ENCODE peak calls at places on chromosomes 6 and 20, in eight cellular contexts. D is T-helper 9 cell; T is fibroblast of the aortic adventitia; H is activated naive CD8-positive, alpha-beta T cell treated with anti-CD3 and anti-CD28 coated beads, Interleukin-2, amount 50 U/mL, for 24 hours; N is A673; O is AG04450; X is Panc1; Q is activated CD4-positive, alpha-beta T cell treated with anti-CD3 and anti-CD28 coated beads, Interleukin-2, amount 10 ng/mL, durations not matched to agents 7 days and 5 days. S is an unnamed sample.

GRCh38 chr6:144349690-144350132 is 64.6 kb downstream of the UTRN start:
- DNase-seq in N (no peak), O (no peak), Q (no peak), T (peak), H (no peak), D (no peak), X (peak), S (peak)

GRCh38 chr6:21898107-21898796 is 304.7 kb downstream of the SOX4 start:
- DNase-seq in D (no peak), X (no peak), T (no peak), H (no peak), N (no peak), Q (no peak), O (peak), S (no peak)

GRCh38 chr6:137701942-137702341 is 165.1 kb upstream of the TNFAIP3 start:
- DNase-seq in O (no peak), X (no peak), D (no peak), T (no peak), H (no peak), N (no peak), Q (no peak), S (no peak)

GRCh38 chr20:6489361-6490154 is 277.9 kb upstream of the BMP2 start:
- DNase-seq in H (no peak), X (no peak), N (no peak), Q (no peak), T (no peak), D (no peak), O (no peak), S (no peak)

GRCh38 chr6:88985901-88986300 is 22.5 kb upstream of the RNGTT start:
- DNase-seq in H (no peak), Q (no peak), N (no peak), T (no peak), O (no peak), D (no peak), X (no peak), S (no peak)

GRCh38 chr20:50821257-50821921 is 26.5 kb downstream of the BCAS4 start:
- DNase-seq in N (no peak), O (no peak), H (no peak), T (no peak), X (no peak), D (no peak), Q (no peak), S (no peak)

GRCh38 chr6:2804516-2804915 is 37.1 kb downstream of the SERPINB1 start:
- DNase-seq in X (no peak), D (no peak), Q (no peak), N (no peak), T (no peak), O (no peak), H (no peak), S (no peak)

GRCh38 chr20:35288325-35289060 is 3.7 kb downstream of the FAM83C start:
- DNase-seq in T (no peak), Q (no peak), X (no peak), N (no peak), H (no peak), D (no peak), O (no peak), S (no peak)

GRCh38 chr20:63350196-63350595 is 11.0 kb downstream of the CHRNA4 start:
- DNase-seq in Q (no peak), X (no peak), N (no peak), T (no peak), D (no peak), H (no peak), O (no peak), S (no peak)

GRCh38 chr6:85049282-85049681 is 284.9 kb upstream of the TBX18 start:
- DNase-seq in N (no peak), T (peak), D (no peak), Q (no peak), X (no peak), O (no peak), H (no peak), S (no peak)

GRCh38 chr6:44291841-44292240 is 21.3 kb downstream of the AARS2 start:
- DNase-seq in X (no peak), Q (no peak), O (no peak), T (no peak), H (no peak), N (no peak), D (no peak), S (no peak)

GRCh38 chr6:49548613-49549304 is 1.7 kb upstream of the C6orf141 start:
- DNase-seq in D (no peak), Q (no peak), N (no peak), X (no peak), O (no peak), H (no peak), T (no peak), S (no peak)

GRCh38 chr20:58843128-58843556 is 7.6 kb downstream of the GNAS-AS1 start:
- DNase-seq in Q (no peak), T (no peak), D (no peak), H (no peak), O (no peak), N (no peak), X (no peak), S (no peak)

GRCh38 chr20:8447262-8448120 is 315.4 kb downstream of the PLCB1 start:
- DNase-seq in T (no peak), D (no peak), N (no peak), H (no peak), X (no peak), Q (no peak), O (no peak), S (no peak)

GRCh38 chr6:35562060-35562459 is 49.4 kb upstream of the TULP1 start:
- DNase-seq in H (no peak), N (peak), O (no peak), T (no peak), X (no peak), D (no peak), Q (no peak), S (no peak)

GRCh38 chr6:104959453-104959858 is 2.5 kb downstream of the LIN28B start:
- DNase-seq in H (no peak), X (no peak), Q (no peak), T (no peak), O (no peak), N (no peak), D (no peak), S (no peak)

GRCh38 chr20:57768519-57768918 is 58.7 kb upstream of the PMEPA1 start:
- DNase-seq in Q (no peak), D (no peak), H (no peak), N (no peak), T (no peak), X (no peak), O (no peak), S (no peak)

GRCh38 chr6:127147576-127147975 is 29.1 kb downstream of the RSPO3 start:
- DNase-seq in X (no peak), H (no peak), T (no peak), O (no peak), D (no peak), Q (no peak), N (no peak), S (no peak)

GRCh38 chr6:13397359-13398080 is 69.2 kb upstream of the TBC1D7 start:
- DNase-seq in D (no peak), O (no peak), T (no peak), H (no peak), X (no peak), Q (no peak), N (no peak), S (peak)

GRCh38 chr6:110996661-110997060 is 14.8 kb downstream of the RPF2 start:
- DNase-seq in X (no peak), N (no peak), O (no peak), Q (no peak), T (no peak), D (no peak), H (no peak), S (no peak)

GRCh38 chr6:37484786-37485170 is 14.9 kb downstream of the CCDC167 start:
- DNase-seq in D (no peak), H (no peak), O (no peak), N (no peak), X (no peak), T (no peak), Q (no peak), S (no peak)

GRCh38 chr6:138455746-138456392 is 43.4 kb downstream of the NHSL1 start:
- DNase-seq in N (peak), O (no peak), Q (peak), X (no peak), T (peak), D (no peak), H (no peak), S (peak)

GRCh38 chr6:118650500-118651281 is 700 bp downstream of the CEP85L start:
- DNase-seq in N (peak), X (no peak), O (no peak), Q (peak), D (peak), T (peak), H (peak), S (peak)

GRCh38 chr20:17504326-17504897 is 26.8 kb downstream of the BFSP1 start:
- DNase-seq in H (no peak), O (no peak), X (no peak), T (peak), D (no peak), N (no peak), Q (peak), S (peak)

GRCh38 chr6:120147218-120147871 is 797.8 kb upstream of the MAN1A1 start:
- DNase-seq in Q (no peak), N (no peak), O (no peak), T (no peak), D (no peak), H (no peak), X (no peak), S (no peak)

GRCh38 chr6:89035252-89036106 is 45.1 kb upstream of the PNRC1 start:
- DNase-seq in N (peak), D (no peak), X (peak), Q (no peak), T (peak), O (peak), H (no peak), S (no peak)

GRCh38 chr20:64231621-64232550 is 23.7 kb upstream of the PCMTD2 start:
- DNase-seq in H (no peak), D (no peak), Q (no peak), N (no peak), T (no peak), X (no peak), O (no peak), S (no peak)

GRCh38 chr20:13101276-13101675 is 92.5 kb downstream of the SPTLC3 start:
- DNase-seq in Q (no peak), X (no peak), D (no peak), T (no peak), N (no peak), O (no peak), H (no peak), S (no peak)

GRCh38 chr20:18628330-18628941 is 40.6 kb downstream of the DTD1 start:
- DNase-seq in T (no peak), X (no peak), Q (no peak), N (peak), D (no peak), H (no peak), O (no peak), S (no peak)

GRCh38 chr6:10163159-10163962 is 251.5 kb downstream of the TFAP2A start:
- DNase-seq in X (no peak), O (no peak), D (no peak), T (no peak), Q (no peak), N (no peak), H (no peak), S (no peak)

GRCh38 chr6:40362859-40363258 is 224.3 kb downstream of the LRFN2 start:
- DNase-seq in O (no peak), N (no peak), Q (no peak), D (no peak), T (no peak), H (no peak), X (no peak), S (no peak)

GRCh38 chr20:57398231-57398821 is 7.1 kb downstream of the RBM38 start:
- DNase-seq in X (no peak), T (no peak), N (no peak), D (peak), Q (peak), O (no peak), H (peak), S (peak)

S was measured in MM.1S.